ENCODE peak calls at places on chromosomes 6 and 20, in nine cellular contexts. U is A673, H is GM12878, Z is mammary epithelial cell, Q is kidney, V is mesendoderm, E is HCT116, I is adrenal gland, S is heart right ventricle. N is an unnamed sample.

GRCh38 chr6:44263357-44264100 is 1.8 kb downstream of the NFKBIE start:
- DNase-seq in H (no peak), U (no peak), I (no peak), Q (no peak), V (no peak), Z (peak), E (no peak), S (no peak), N (no peak)

GRCh38 chr6:138339024-138339423 is 38.7 kb upstream of the SMIM28 start:
- DNase-seq in Q (no peak), V (peak), H (no peak), I (no peak), Z (no peak), E (no peak), S (no peak), U (no peak), N (no peak)

GRCh38 chr6:151679081-151679480 is 128.4 kb upstream of the ESR1 start:
- DNase-seq in Z (peak), V (no peak), H (no peak), Q (no peak), U (no peak), I (peak), E (no peak), S (peak), N (no peak)

GRCh38 chr20:10501377-10501776 is 66.3 kb downstream of the SLX4IP start:
- DNase-seq in V (no peak), E (no peak), H (no peak), S (no peak), I (no peak), Q (no peak), Z (peak), U (no peak), N (no peak)

GRCh38 chr6:2021713-2022125 is 223.7 kb downstream of the GMDS start:
- DNase-seq in Q (peak), E (no peak), H (no peak), I (peak), U (peak), V (no peak), S (peak), Z (peak), N (peak)

GRCh38 chr20:43824699-43825402 is 89.8 kb upstream of the TOX2 start:
- DNase-seq in V (peak), Q (no peak), H (peak), I (no peak), E (no peak), U (no peak), S (peak), Z (peak), N (peak)

GRCh38 chr6:31729979-31730630 is 1.0 kb upstream of the DDAH2 start:
- DNase-seq in V (peak), H (no peak), S (peak), E (peak), U (peak), Q (peak), I (peak), Z (peak), N (no peak)

GRCh38 chr6:80725156-80725930 is 618.9 kb downstream of the BCKDHB start:
- DNase-seq in Z (no peak), H (no peak), I (no peak), V (no peak), E (no peak), Q (no peak), S (no peak), U (no peak), N (no peak)

GRCh38 chr6:53375851-53376250 is 27.1 kb upstream of the ELOVL5 start:
- DNase-seq in V (no peak), S (no peak), H (no peak), Z (no peak), Q (no peak), E (no peak), I (no peak), U (no peak), N (no peak)

GRCh38 chr6:97113170-97113569 is 169.8 kb downstream of the MMS22L start:
- DNase-seq in E (no peak), V (no peak), Z (no peak), S (no peak), U (no peak), H (no peak), Q (no peak), I (no peak), N (no peak)

GRCh38 chr6:37531026-37531425 is 31.3 kb upstream of the CCDC167 start:
- DNase-seq in H (no peak), E (no peak), Z (no peak), V (no peak), I (no peak), S (no peak), U (no peak), Q (no peak), N (no peak)

GRCh38 chr6:111992851-111993250 is 61.1 kb upstream of the CCN6 start:
- DNase-seq in U (peak), E (no peak), H (no peak), Q (no peak), V (no peak), Z (peak), I (no peak), S (no peak), N (no peak)

GRCh38 chr20:32440758-32441078 is 82.6 kb downstream of the ASXL1 start:
- DNase-seq in V (no peak), U (no peak), E (no peak), H (no peak), Z (no peak), I (no peak), S (no peak), Q (no peak), N (peak)

GRCh38 chr6:51260003-51260402 is 441.3 kb downstream of the TFAP2B start:
- DNase-seq in E (no peak), V (peak), Z (no peak), H (no peak), Q (no peak), U (no peak), S (no peak), I (no peak), N (no peak)

GRCh38 chr6:79586548-79586947 is 44.6 kb upstream of the SH3BGRL2 start:
- DNase-seq in U (peak), I (no peak), V (peak), E (peak), Z (peak), S (no peak), Q (no peak), H (no peak), N (no peak)

GRCh38 chr6:97665410-97665809 is 382.4 kb upstream of the MMS22L start:
- DNase-seq in U (no peak), S (no peak), Q (no peak), E (no peak), V (peak), Z (no peak), H (no peak), I (no peak), N (no peak)

GRCh38 chr6:8905647-8906231 is 470.4 kb upstream of the SLC35B3 start:
- DNase-seq in Z (no peak), H (no peak), U (peak), Q (no peak), I (no peak), E (no peak), V (no peak), S (no peak), N (no peak)

GRCh38 chr6:7445076-7445475 is 55.5 kb downstream of the RIOK1 start:
- DNase-seq in Q (no peak), H (no peak), U (no peak), Z (no peak), S (no peak), V (no peak), I (no peak), E (no peak), N (no peak)

GRCh38 chr20:316316-317068 is 8.9 kb upstream of the SOX12 start:
- DNase-seq in V (no peak), H (no peak), Z (peak), Q (no peak), E (no peak), I (no peak), S (no peak), U (no peak), N (no peak)

GRCh38 chr20:37494796-37495195 is 26.3 kb upstream of the NNAT start:
- DNase-seq in S (no peak), E (no peak), U (no peak), Q (no peak), Z (no peak), I (no peak), V (no peak), H (no peak), N (peak)

GRCh38 chr6:159334068-159334467 is 164.9 kb downstream of the FNDC1 start:
- DNase-seq in V (no peak), E (no peak), Q (no peak), S (no peak), Z (no peak), H (no peak), I (no peak), U (no peak), N (no peak)

GRCh38 chr6:90290991-90291390 is 5.7 kb downstream of the BACH2 start:
- DNase-seq in Q (no peak), U (no peak), E (no peak), H (no peak), I (no peak), V (no peak), Z (no peak), S (no peak), N (no peak)
- H3K27ac ChIP-seq in Q (no peak), U (no peak), E (no peak), H (no peak), I (no peak), V (no peak), Z (no peak), S (no peak), N (no peak)

GRCh38 chr6:26465776-26466175 is 8.0 kb downstream of the BTN2A1 start:
- DNase-seq in V (no peak), U (no peak), E (no peak), S (no peak), Q (no peak), Z (no peak), I (no peak), H (no peak), N (no peak)
- H3K27ac ChIP-seq in V (no peak), U (no peak), E (no peak), S (no peak), Q (no peak), Z (no peak), I (no peak), H (no peak), N (no peak)

GRCh38 chr6:144990768-144991167 is 705.6 kb downstream of the UTRN start:
- DNase-seq in Z (no peak), E (no peak), U (no peak), S (no peak), V (no peak), H (no peak), I (no peak), Q (no peak), N (no peak)

GRCh38 chr6:144989319-144990099 is 704.4 kb downstream of the UTRN start:
- DNase-seq in Z (no peak), V (no peak), H (no peak), Q (no peak), I (no peak), U (no peak), S (no peak), E (no peak), N (no peak)

GRCh38 chr6:144999127-144999526 is 714.0 kb downstream of the UTRN start:
- DNase-seq in I (no peak), V (peak), Z (no peak), E (no peak), S (no peak), U (no peak), H (no peak), Q (no peak), N (no peak)

GRCh38 chr6:144993870-144994269 is 708.7 kb downstream of the UTRN start:
- DNase-seq in U (no peak), S (no peak), E (no peak), Q (no peak), Z (no peak), H (no peak), I (no peak), V (no peak), N (no peak)
- H3K27ac ChIP-seq in U (no peak), S (no peak), E (no peak), Q (no peak), Z (no peak), H (no peak), I (no peak), V (no peak), N (no peak)

DNA sequence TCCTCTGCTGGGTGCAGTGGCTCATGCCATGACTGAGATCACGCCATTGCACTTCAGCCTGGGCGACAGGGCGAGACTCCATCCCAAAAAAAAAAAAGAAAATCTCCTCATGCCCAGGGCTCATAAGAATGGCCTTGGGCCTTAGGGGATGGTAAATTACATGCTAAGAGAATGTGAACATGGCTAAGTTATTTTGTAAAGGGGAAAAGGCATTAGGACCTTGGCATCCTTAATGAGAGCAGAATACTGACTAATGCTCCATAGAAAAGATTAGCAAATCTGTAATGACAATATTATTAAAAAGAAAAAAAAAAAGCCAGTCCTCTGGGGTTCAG is 12.6 kb upstream of the SHLD1 start:
- DNase-seq in Q (no peak), U (no peak), S (no peak), H (no peak), V (no peak), Z (no peak), E (no peak), I (no peak), N (no peak)
- H3K27ac ChIP-seq in Q (no peak), U (no peak), S (no peak), H (no peak), V (no peak), Z (no peak), E (no peak), I (peak), N (no peak)

GRCh38 chr20:62202676-62203377 is 17.3 kb downstream of the HRH3 start:
- DNase-seq in Z (no peak), I (no peak), U (no peak), E (no peak), Q (peak), V (no peak), S (no peak), H (no peak), N (peak)
- H3K27ac ChIP-seq in Z (no peak), I (no peak), U (peak), E (no peak), Q (no peak), V (no peak), S (no peak), H (no peak), N (peak)

DNA sequence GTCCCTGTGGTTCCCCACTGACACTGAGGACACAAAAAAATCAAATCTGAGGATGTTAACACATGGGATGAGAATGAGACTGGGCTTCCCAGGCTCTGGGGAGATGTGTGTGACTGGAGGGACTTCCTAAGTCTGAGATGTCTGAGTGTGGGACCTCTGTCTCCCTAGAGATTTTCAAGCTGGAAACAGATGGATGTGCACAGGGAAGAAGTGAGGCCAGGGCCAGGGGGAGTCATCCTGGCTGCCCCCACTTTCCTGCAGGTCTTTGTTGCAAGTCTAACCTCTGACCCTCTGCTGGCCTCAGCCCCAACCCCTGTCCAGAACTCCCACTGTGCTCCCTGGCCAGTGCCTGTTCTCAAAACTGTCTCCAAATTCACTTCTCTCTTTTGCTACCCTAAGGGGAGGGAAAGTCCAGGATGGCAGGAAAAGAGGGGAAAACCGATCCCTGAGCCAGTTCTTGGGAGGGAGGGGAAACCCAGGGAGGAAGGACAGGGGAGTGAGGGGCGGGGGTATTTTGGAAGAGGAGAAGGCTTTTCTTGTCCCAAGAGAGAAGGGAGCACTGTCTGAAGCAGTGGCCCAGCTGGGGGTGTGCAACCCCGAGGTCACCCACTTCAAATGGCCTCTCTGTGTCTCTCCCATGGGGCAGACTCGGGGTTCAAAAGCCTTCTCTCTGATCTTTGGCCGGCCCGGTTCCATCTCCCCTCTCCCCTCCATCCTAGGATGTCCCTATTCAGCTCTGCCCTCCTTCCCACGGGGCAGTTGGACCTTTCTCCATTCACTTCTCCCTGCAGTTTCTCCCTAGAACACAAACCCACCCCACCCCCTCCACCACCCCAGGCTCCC is 3.1 kb downstream of the PPP1R18 start:
- DNase-seq in S (peak), E (no peak), U (no peak), Z (peak), I (no peak), Q (peak), H (no peak), V (no peak), N (no peak)
- H3K27ac ChIP-seq in S (peak), E (peak), U (peak), Z (peak), I (peak), Q (peak), H (peak), V (peak), N (peak)

GRCh38 chr6:22147469-22147815 is 149.4 kb downstream of the PRL start:
- DNase-seq in U (no peak), Q (no peak), V (no peak), S (no peak), H (no peak), E (no peak), Z (no peak), I (no peak), N (no peak)
- H3K27ac ChIP-seq in U (no peak), Q (peak), V (no peak), S (peak), H (no peak), E (no peak), Z (no peak), I (no peak), N (no peak)

DNA sequence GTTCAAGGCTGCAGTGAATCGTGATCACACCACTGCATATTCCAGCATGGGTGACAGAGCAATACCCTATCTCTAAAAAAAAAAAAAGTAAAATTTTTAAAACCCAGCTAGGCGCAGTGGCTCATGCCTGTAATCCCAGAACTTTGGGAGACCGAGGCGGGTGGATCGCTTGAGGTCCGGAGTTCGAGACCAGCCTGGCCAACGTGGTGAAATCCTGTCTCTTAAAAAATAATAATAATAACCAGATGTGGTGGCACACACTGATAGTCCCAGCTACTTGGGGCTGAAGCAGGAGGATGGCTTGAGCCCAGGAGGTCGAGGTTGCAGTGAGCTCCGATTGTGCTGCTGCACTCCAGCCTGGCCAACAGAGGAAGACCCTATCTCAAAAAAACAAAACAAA is 13.5 kb downstream of the MTG2 start:
- DNase-seq in S (no peak), Z (no peak), E (no peak), H (no peak), V (no peak), Q (peak), I (no peak), U (no peak), N (peak)
- H3K27ac ChIP-seq in S (no peak), Z (no peak), E (no peak), H (no peak), V (no peak), Q (no peak), I (no peak), U (no peak), N (no peak)

GRCh38 chr6:121940728-121941127 is 458.7 kb upstream of the HSF2 start:
- DNase-seq in V (no peak), E (no peak), S (no peak), U (no peak), H (no peak), I (no peak), Q (no peak), Z (no peak), N (no peak)

GRCh38 chr6:121944361-121944760 is 455.1 kb upstream of the HSF2 start:
- DNase-seq in E (no peak), Z (no peak), I (no peak), V (no peak), U (peak), S (no peak), Q (no peak), H (no peak), N (no peak)
- H3K27ac ChIP-seq in E (no peak), Z (no peak), I (no peak), V (no peak), U (no peak), S (no peak), Q (no peak), H (no peak), N (no peak)

GRCh38 chr20:54111460-54111859 is 41.1 kb upstream of the BCAS1 start:
- DNase-seq in I (no peak), H (no peak), Q (no peak), Z (no peak), E (no peak), U (no peak), V (no peak), S (no peak), N (no peak)

GRCh38 chr20:54110041-54110440 is 39.6 kb upstream of the BCAS1 start:
- DNase-seq in S (no peak), H (no peak), V (no peak), E (no peak), U (no peak), Z (peak), I (no peak), Q (no peak), N (no peak)

GRCh38 chr20:54112221-54112884 is 42.0 kb upstream of the BCAS1 start:
- DNase-seq in V (no peak), Q (no peak), H (no peak), Z (no peak), S (no peak), I (no peak), U (no peak), E (no peak), N (no peak)

GRCh38 chr20:54108817-54109216 is 38.4 kb upstream of the BCAS1 start:
- DNase-seq in U (no peak), H (no peak), E (no peak), Q (no peak), V (no peak), I (no peak), Z (no peak), S (no peak), N (no peak)

DNA sequence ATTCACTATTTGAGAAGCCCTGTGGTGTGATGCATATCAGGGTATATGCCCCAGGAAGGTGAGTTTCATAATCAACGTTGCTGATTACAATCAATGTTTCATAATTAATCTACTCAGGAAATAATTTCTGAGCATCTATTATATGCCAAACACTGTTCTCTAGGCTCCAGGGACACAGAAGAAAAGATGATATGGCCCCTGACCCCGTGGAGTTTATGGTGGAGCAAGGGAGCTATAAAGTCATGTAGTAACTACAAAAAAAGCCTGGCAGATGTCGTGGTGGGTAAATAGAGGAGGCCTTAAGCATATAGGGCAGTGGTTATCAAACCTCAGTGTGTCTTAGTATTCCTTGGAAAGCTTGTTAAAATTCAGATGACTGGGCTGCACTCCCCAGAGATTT is 40.1 kb upstream of the BCAS1 start:
- DNase-seq in V (no peak), U (no peak), Q (no peak), I (no peak), E (no peak), Z (no peak), S (no peak), H (no peak), N (no peak)
- H3K27ac ChIP-seq in V (no peak), U (no peak), Q (no peak), I (no peak), E (no peak), Z (peak), S (no peak), H (no peak), N (peak)

N was measured in RWPE2.